ENCODE peak calls at places on chromosomes 1 and 21, in four cellular contexts. Q, R, F and E are unnamed samples.

GRCh38 chr1:220874201-220874655 is 5.0 kb upstream of the HLX start:
- DNase-seq in F (peak), R (peak), Q (peak), E (peak)

GRCh38 chr1:73635021-73635420 is 563.0 kb downstream of the LRRIQ3 start:
- DNase-seq in F (no peak), R (no peak), Q (no peak), E (no peak)

GRCh38 chr1:246428542-246429308 is 78.4 kb downstream of the SMYD3 start:
- DNase-seq in F (no peak), R (no peak), Q (no peak), E (no peak)

GRCh38 chr1:234774971-234775370 is 165.0 kb upstream of the IRF2BP2 start:
- DNase-seq in Q (no peak), R (peak), F (no peak), E (no peak)

GRCh38 chr1:228288536-228289238 is 80.8 kb downstream of the OBSCN start:
- DNase-seq in Q (no peak), R (no peak), F (no peak), E (no peak)

GRCh38 chr1:47991187-47991586 is 6.0 kb downstream of the TRABD2B start:
- DNase-seq in F (no peak), R (no peak), Q (no peak), E (no peak)

GRCh38 chr1:235920596-235921375 is 54.1 kb upstream of the LYST start:
- DNase-seq in F (no peak), Q (no peak), R (no peak), E (peak)

GRCh38 chr1:107590895-107591622 is 373.9 kb downstream of the VAV3 start:
- DNase-seq in F (no peak), Q (no peak), R (no peak), E (no peak)

GRCh38 chr1:35555601-35556477 is 1.4 kb downstream of the KIAA0319L start:
- DNase-seq in R (no peak), Q (no peak), F (no peak), E (no peak)

GRCh38 chr21:36927718-36928117 is 38.8 kb downstream of the HLCS start:
- DNase-seq in R (peak), F (peak), Q (peak), E (peak)

GRCh38 chr1:243916160-243916559 is 66.1 kb upstream of the AKT3 start:
- DNase-seq in Q (no peak), R (no peak), F (no peak), E (no peak)

GRCh38 chr1:161084205-161084988 is 5.0 kb downstream of the NECTIN4 start:
- DNase-seq in Q (no peak), R (no peak), F (no peak), E (no peak)

GRCh38 chr1:222852326-222852725 is 37.5 kb downstream of the DISP1 start:
- DNase-seq in Q (no peak), R (no peak), F (no peak), E (no peak)

GRCh38 chr1:3712573-3713535 is 39.4 kb upstream of the CCDC27 start:
- DNase-seq in F (no peak), Q (no peak), R (no peak), E (peak)

GRCh38 chr1:222657899-222658298 is 40.0 kb downstream of the MIA3 start:
- DNase-seq in R (no peak), F (no peak), Q (no peak), E (no peak)

DNA sequence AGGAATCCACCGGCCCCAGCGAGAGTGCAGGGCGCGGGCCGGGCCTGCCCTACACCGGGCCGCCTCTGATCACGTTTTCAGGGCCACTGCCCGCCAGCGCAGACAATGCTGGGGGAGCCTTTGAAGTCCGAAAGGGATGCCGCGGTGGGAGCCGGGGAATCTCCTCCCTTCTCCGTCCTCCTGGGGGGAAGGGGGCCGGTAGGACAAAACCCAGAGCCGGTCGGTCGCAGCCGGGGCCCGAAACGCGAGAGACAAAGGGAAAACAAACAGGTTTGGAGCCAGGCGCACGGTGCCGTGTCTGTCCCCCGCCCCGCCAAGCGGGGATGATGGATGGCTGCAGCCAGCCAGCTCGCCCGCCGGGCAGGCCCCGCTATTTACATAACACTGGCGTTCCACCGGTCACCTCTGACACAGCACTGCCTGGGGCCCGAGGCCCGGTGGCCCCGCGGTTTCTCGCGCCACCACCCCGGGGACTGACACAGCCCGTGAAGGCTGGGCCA is 92.0 kb downstream of the CASZ1 start:
- DNase-seq in F (no peak), R (peak), Q (peak), E (no peak)
- TF ChIP-seq TEAD4 in F (no peak), R (peak), Q (no peak), E (no peak)

DNA sequence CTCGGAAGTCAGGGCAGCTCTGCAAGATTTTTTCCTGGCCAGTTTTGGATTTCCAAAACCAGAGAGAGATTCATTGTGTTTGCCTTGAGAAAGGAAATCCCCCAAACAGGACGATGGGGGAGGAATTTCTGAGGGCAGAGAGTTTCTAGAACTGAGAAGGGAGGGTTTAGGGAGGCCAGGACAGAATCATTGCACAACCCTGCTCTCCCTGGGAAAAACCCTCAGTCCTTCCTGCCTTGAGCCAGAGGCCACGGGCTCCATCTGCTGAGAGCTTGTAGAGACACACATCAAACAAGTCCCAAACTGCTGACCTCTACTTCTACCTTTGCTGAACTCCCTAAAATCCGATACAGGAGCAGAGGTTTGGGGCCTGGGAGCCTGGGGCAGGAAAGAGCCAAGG is 99.7 kb downstream of the NMNAT2 start:
- DNase-seq in F (no peak), R (no peak), Q (peak), E (no peak)
- TF ChIP-seq TEAD4 in F (no peak), R (no peak), Q (no peak), E (no peak)

DNA sequence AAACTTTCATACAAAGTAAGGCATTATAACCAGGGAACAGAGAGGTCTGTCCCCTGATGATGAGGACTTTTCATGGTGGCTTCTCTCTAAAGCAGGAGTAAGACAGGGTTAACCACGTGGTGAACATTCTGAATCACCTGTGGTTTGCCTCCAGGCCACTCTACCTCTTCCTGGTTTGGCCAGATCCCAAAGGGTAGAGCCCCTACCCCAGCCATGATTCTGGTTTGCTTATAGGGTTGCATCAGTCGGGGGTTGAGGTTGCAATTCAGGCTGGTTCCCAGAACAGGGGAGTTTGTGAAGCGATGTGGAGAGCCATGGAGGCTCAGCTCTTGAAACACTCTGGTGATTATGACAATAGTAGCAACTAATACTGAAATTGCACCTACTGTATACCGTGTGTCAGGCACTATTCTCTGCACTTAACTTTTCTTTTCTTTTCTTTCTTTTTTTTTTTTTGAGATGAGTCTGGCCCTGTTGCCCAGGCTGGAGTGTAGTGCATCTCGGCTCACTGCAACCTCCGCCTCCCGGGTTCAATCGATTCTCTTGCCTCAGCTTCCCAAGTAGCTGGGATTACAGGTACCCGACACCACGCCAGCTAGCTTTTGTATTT is 8.3 kb downstream of the CNR2 start:
- DNase-seq in R (no peak), Q (no peak), F (no peak), E (no peak)
- TF ChIP-seq TEAD4 in R (no peak), Q (no peak), F (no peak), E (no peak)

GRCh38 chr1:116474921-116475849 is 95.6 kb downstream of the CD58 start:
- DNase-seq in R (no peak), F (no peak), Q (no peak), E (no peak)
- TF ChIP-seq TEAD4 in R (no peak), F (no peak), Q (no peak), E (no peak)

GRCh38 chr1:28190996-28191645 is 14.6 kb upstream of the PTAFR start:
- DNase-seq in R (no peak), F (no peak), Q (no peak), E (no peak)
- TF ChIP-seq TEAD4 in R (no peak), F (no peak), Q (no peak), E (no peak)

DNA sequence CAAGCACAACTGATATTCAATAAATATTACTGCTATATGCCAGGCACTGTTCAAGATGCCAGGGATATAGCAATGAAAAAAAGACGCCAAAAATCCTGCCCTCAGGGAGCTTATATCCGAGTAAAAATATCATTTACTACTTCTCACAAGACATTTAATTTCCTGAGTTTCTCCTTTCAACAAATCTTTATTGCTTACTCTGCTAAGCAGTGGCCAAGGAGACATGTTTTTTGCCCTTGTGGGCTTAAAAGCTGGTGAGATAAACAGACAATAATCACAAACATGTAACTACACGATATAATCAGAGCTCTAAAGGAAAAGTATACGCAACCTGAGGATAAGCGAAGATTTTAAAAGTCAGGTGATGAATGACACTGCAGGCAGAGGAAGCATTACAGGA is 19.5 kb downstream of the TGFBR3 start:
- DNase-seq in R (no peak), Q (no peak), F (no peak), E (no peak)
- TF ChIP-seq TEAD4 in R (no peak), Q (no peak), F (no peak), E (no peak)